ENCODE peak calls at places on chromosome 21, in five cellular contexts. S, C, T, B and L are unnamed samples.
A peak's percentile ranks its signal among the peaks of the same experiment; 100 is the strongest.

GRCh38 chr21:37367758-37368535 is 1.4 kb downstream of the DYRK1A start:
- DNase-seq in B (peak; percentile 60), T (peak; percentile 15), S (no peak), C (peak; percentile 73), L (peak; percentile 88)

GRCh38 chr21:33684068-33684467 is 41.8 kb downstream of the ITSN1 start:
- DNase-seq in B (no peak), C (no peak), T (no peak), S (no peak), L (no peak)

GRCh38 chr21:45209046-45209445 is 78.6 kb downstream of the POFUT2 start:
- DNase-seq in T (no peak), S (peak; percentile 26), C (no peak), B (no peak), L (no peak)

GRCh38 chr21:46650476-46651098 is 15.1 kb downstream of the PRMT2 start:
- DNase-seq in S (no peak), C (no peak), T (no peak), B (no peak), L (no peak)

GRCh38 chr21:27477321-27477720 is 510.4 kb upstream of the ADAMTS5 start:
- DNase-seq in S (no peak), C (no peak), T (no peak), B (no peak), L (no peak)

GRCh38 chr21:41977034-41977950 is 23.5 kb upstream of the C2CD2 start:
- DNase-seq in T (no peak), C (no peak), B (no peak), S (no peak), L (no peak)

GRCh38 chr21:38806942-38807284 is 1.2 kb downstream of the ETS2 start:
- DNase-seq in T (no peak), B (peak; percentile 17), C (no peak), S (no peak), L (peak; percentile 28)

GRCh38 chr21:28439246-28439645 is 553.4 kb downstream of the LTN1 start:
- DNase-seq in C (no peak), T (no peak), S (no peak), B (no peak), L (no peak)

GRCh38 chr21:37119421-37120218 is 46.6 kb downstream of the TTC3 start:
- DNase-seq in T (no peak), B (no peak), C (no peak), S (no peak), L (no peak)

GRCh38 chr21:33236799-33237198 is 7.1 kb downstream of the IFNAR2 start:
- DNase-seq in S (no peak), C (no peak), T (no peak), B (no peak), L (no peak)

GRCh38 chr21:43954896-43955295 is 57.2 kb upstream of the TRAPPC10 start:
- DNase-seq in C (no peak), T (no peak), S (no peak), B (no peak), L (no peak)

GRCh38 chr21:33541756-33542639 is at the start of gene GART:
- DNase-seq in S (no peak), B (peak; percentile 87), T (peak; percentile 78), C (peak; percentile 86), L (peak; percentile 90)

GRCh38 chr21:35989185-35989735 is 71.1 kb downstream of the SETD4 start:
- DNase-seq in S (no peak), T (no peak), B (no peak), C (no peak), L (no peak)

GRCh38 chr21:43805275-43805800 is 16.0 kb downstream of the RRP1 start:
- DNase-seq in S (no peak), C (no peak), T (no peak), B (no peak), L (no peak)

GRCh38 chr21:42833439-42833815 is 45.9 kb downstream of the WDR4 start:
- DNase-seq in B (peak; percentile 81), T (no peak), S (no peak), C (no peak), L (peak; percentile 66)

GRCh38 chr21:15192243-15192642 is 127.4 kb upstream of the NRIP1 start:
- DNase-seq in S (no peak), T (no peak), B (no peak), C (no peak), L (no peak)

GRCh38 chr21:34017127-34017961 is 56.0 kb upstream of the MRPS6 start:
- DNase-seq in T (no peak), B (no peak), C (no peak), S (no peak), L (no peak)

GRCh38 chr21:33240404-33240803 is 10.7 kb downstream of the IFNAR2 start:
- DNase-seq in B (no peak), T (no peak), S (no peak), C (no peak), L (no peak)

GRCh38 chr21:34882719-34883131 is 166.4 kb downstream of the RUNX1 start:
- DNase-seq in S (no peak), C (no peak), T (no peak), B (no peak), L (peak; percentile 64)

GRCh38 chr21:20404915-20405314 is 593.3 kb upstream of the NCAM2 start:
- DNase-seq in T (no peak), S (no peak), C (no peak), B (no peak), L (no peak)

GRCh38 chr21:46097826-46098286 is at the start of gene COL6A2:
- DNase-seq in T (peak; percentile 50), B (peak; percentile 67), S (no peak), C (peak; percentile 57), L (peak; percentile 54)

GRCh38 chr21:38839683-38840286 is 34.1 kb downstream of the ETS2 start:
- DNase-seq in B (peak; percentile 55), C (no peak), T (no peak), S (peak; percentile 68), L (no peak)

GRCh38 chr21:45088729-45089128 is 14.3 kb downstream of the ADARB1 start:
- DNase-seq in S (no peak), T (no peak), B (peak; percentile 43), C (no peak), L (no peak)

GRCh38 chr21:45979651-45980050 is 1.9 kb upstream of the COL6A1 start:
- DNase-seq in T (no peak), B (peak; percentile 66), S (no peak), C (no peak), L (no peak)

GRCh38 chr21:38979271-38980196 is 173.8 kb downstream of the ETS2 start:
- DNase-seq in T (no peak), S (no peak), B (peak; percentile 68), C (no peak), L (peak; percentile 54)

GRCh38 chr21:42411891-42412635 is 8.4 kb downstream of the UBASH3A start:
- DNase-seq in B (no peak), C (no peak), S (no peak), T (no peak), L (no peak)

GRCh38 chr21:31580866-31581276 is 78.6 kb upstream of the SOD1 start:
- DNase-seq in B (peak; percentile 88), T (peak; percentile 65), S (no peak), C (peak; percentile 60), L (peak; percentile 75)

GRCh38 chr21:26583737-26584136 is 10.7 kb upstream of the CYYR1 start:
- DNase-seq in C (no peak), B (no peak), S (no peak), T (no peak), L (no peak)

GRCh38 chr21:43271452-43272020 is 102.7 kb downstream of the CRYAA start:
- DNase-seq in B (no peak), C (peak; percentile 36), S (no peak), T (no peak), L (no peak)

GRCh38 chr21:41439245-41439644 is 13.2 kb downstream of the MX1 start:
- DNase-seq in C (no peak), S (peak; percentile 50), B (no peak), T (no peak), L (no peak)

GRCh38 chr21:44920694-44921604 is at the start of gene ITGB2:
- DNase-seq in B (peak; percentile 90), T (peak; percentile 57), C (peak; percentile 84), S (no peak), L (no peak)

GRCh38 chr21:43864313-43864805 is 664 bp upstream of the AGPAT3 start:
- DNase-seq in B (peak; percentile 51), T (no peak), S (no peak), C (peak; percentile 74), L (peak; percentile 93)

GRCh38 chr21:42336065-42336464 is 14.7 kb downstream of the TFF2 start:
- DNase-seq in C (no peak), B (no peak), S (no peak), T (no peak), L (no peak)

GRCh38 chr21:36642777-36643176 is 56.1 kb upstream of the SIM2 start:
- DNase-seq in C (no peak), B (no peak), T (no peak), S (no peak), L (no peak)

GRCh38 chr21:18772404-18772803 is 368.8 kb upstream of the TMPRSS15 start:
- DNase-seq in T (no peak), S (no peak), B (no peak), C (no peak), L (no peak)

GRCh38 chr21:44914176-44914874 is 6.4 kb downstream of the ITGB2 start:
- DNase-seq in B (peak; percentile 87), C (peak; percentile 83), T (peak; percentile 55), S (no peak), L (peak; percentile 47)